ENCODE peak calls at places on chromosomes 13 and 19, in eight cellular contexts. One of them, this sample, is unnamed.
A peak's percentile ranks its signal among the peaks of the same experiment; 100 is the strongest.

GRCh38 chr19:3494051-3494450 is 6.4 kb downstream of the DOHH start:
- DNase-seq in naive thymus-derived CD4-positive, alpha-beta T cell: no peak
- DNase-seq in NCI-H774: no peak
- DNase-seq in HAP-1: no peak
- DNase-seq in ACHN: no peak
- DNase-seq in tibial nerve: no peak
- DNase-seq in activated T-helper 1 cell treated with anti-CD3 and anti-CD28 coated beads, Interleukin-12 subunit alpha, Interleukin-12 subunit beta, Interleukin-2, Interleukin-4 antibody, amounts not matched to agents 30 ng/mL and 10 ng/mL and 1 ng/mL, durations not matched to agents 14 hours and 24 hours and 36 hours: no peak
- DNase-seq in right cardiac atrium: peak; percentile 65
- DNase-seq in this sample: no peak

GRCh38 chr19:42370068-42370520 is 20.0 kb downstream of the CNFN start:
- DNase-seq in naive thymus-derived CD4-positive, alpha-beta T cell: no peak
- DNase-seq in NCI-H774: peak; percentile 26
- DNase-seq in HAP-1: no peak
- DNase-seq in ACHN: no peak
- DNase-seq in tibial nerve: no peak
- DNase-seq in activated T-helper 1 cell treated with anti-CD3 and anti-CD28 coated beads, Interleukin-12 subunit alpha, Interleukin-12 subunit beta, Interleukin-2, Interleukin-4 antibody, amounts not matched to agents 30 ng/mL and 10 ng/mL and 1 ng/mL, durations not matched to agents 14 hours and 24 hours and 36 hours: no peak
- DNase-seq in right cardiac atrium: no peak
- DNase-seq in this sample: no peak

GRCh38 chr19:58338825-58339558 is 12.2 kb downstream of the ZSCAN22 start:
- DNase-seq in naive thymus-derived CD4-positive, alpha-beta T cell: no peak
- DNase-seq in NCI-H774: no peak
- DNase-seq in HAP-1: no peak
- DNase-seq in ACHN: no peak
- DNase-seq in tibial nerve: no peak
- DNase-seq in activated T-helper 1 cell treated with anti-CD3 and anti-CD28 coated beads, Interleukin-12 subunit alpha, Interleukin-12 subunit beta, Interleukin-2, Interleukin-4 antibody, amounts not matched to agents 30 ng/mL and 10 ng/mL and 1 ng/mL, durations not matched to agents 14 hours and 24 hours and 36 hours: no peak
- DNase-seq in right cardiac atrium: no peak
- DNase-seq in this sample: no peak

GRCh38 chr13:61078976-61079770 is 336.5 kb downstream of the PCDH20 start:
- DNase-seq in naive thymus-derived CD4-positive, alpha-beta T cell: no peak
- DNase-seq in NCI-H774: no peak
- DNase-seq in HAP-1: no peak
- DNase-seq in ACHN: no peak
- DNase-seq in tibial nerve: no peak
- DNase-seq in activated T-helper 1 cell treated with anti-CD3 and anti-CD28 coated beads, Interleukin-12 subunit alpha, Interleukin-12 subunit beta, Interleukin-2, Interleukin-4 antibody, amounts not matched to agents 30 ng/mL and 10 ng/mL and 1 ng/mL, durations not matched to agents 14 hours and 24 hours and 36 hours: no peak
- DNase-seq in right cardiac atrium: no peak
- DNase-seq in this sample: no peak

GRCh38 chr13:58985845-58986244 is 1177.9 kb downstream of the DIAPH3 start:
- DNase-seq in naive thymus-derived CD4-positive, alpha-beta T cell: no peak
- DNase-seq in NCI-H774: no peak
- DNase-seq in HAP-1: no peak
- DNase-seq in ACHN: no peak
- DNase-seq in tibial nerve: no peak
- DNase-seq in activated T-helper 1 cell treated with anti-CD3 and anti-CD28 coated beads, Interleukin-12 subunit alpha, Interleukin-12 subunit beta, Interleukin-2, Interleukin-4 antibody, amounts not matched to agents 30 ng/mL and 10 ng/mL and 1 ng/mL, durations not matched to agents 14 hours and 24 hours and 36 hours: no peak
- DNase-seq in right cardiac atrium: peak; percentile 11
- DNase-seq in this sample: no peak

GRCh38 chr13:53782400-53783030 is 753.9 kb downstream of the OLFM4 start:
- DNase-seq in naive thymus-derived CD4-positive, alpha-beta T cell: no peak
- DNase-seq in NCI-H774: peak; percentile 62
- DNase-seq in HAP-1: peak; percentile 91
- DNase-seq in ACHN: peak; percentile 59
- DNase-seq in tibial nerve: peak; percentile 21
- DNase-seq in activated T-helper 1 cell treated with anti-CD3 and anti-CD28 coated beads, Interleukin-12 subunit alpha, Interleukin-12 subunit beta, Interleukin-2, Interleukin-4 antibody, amounts not matched to agents 30 ng/mL and 10 ng/mL and 1 ng/mL, durations not matched to agents 14 hours and 24 hours and 36 hours: peak; percentile 0
- DNase-seq in right cardiac atrium: no peak
- DNase-seq in this sample: peak; percentile 62

GRCh38 chr19:3115916-3116602 is 19.8 kb upstream of the GNA15 start:
- DNase-seq in naive thymus-derived CD4-positive, alpha-beta T cell: no peak
- DNase-seq in NCI-H774: no peak
- DNase-seq in HAP-1: no peak
- DNase-seq in ACHN: peak; percentile 23
- DNase-seq in tibial nerve: no peak
- DNase-seq in activated T-helper 1 cell treated with anti-CD3 and anti-CD28 coated beads, Interleukin-12 subunit alpha, Interleukin-12 subunit beta, Interleukin-2, Interleukin-4 antibody, amounts not matched to agents 30 ng/mL and 10 ng/mL and 1 ng/mL, durations not matched to agents 14 hours and 24 hours and 36 hours: no peak
- DNase-seq in right cardiac atrium: peak; percentile 52
- DNase-seq in this sample: no peak

GRCh38 chr13:30026093-30026492 is 175.7 kb upstream of the UBL3 start:
- DNase-seq in naive thymus-derived CD4-positive, alpha-beta T cell: no peak
- DNase-seq in NCI-H774: no peak
- DNase-seq in HAP-1: no peak
- DNase-seq in ACHN: no peak
- DNase-seq in tibial nerve: peak; percentile 14
- DNase-seq in activated T-helper 1 cell treated with anti-CD3 and anti-CD28 coated beads, Interleukin-12 subunit alpha, Interleukin-12 subunit beta, Interleukin-2, Interleukin-4 antibody, amounts not matched to agents 30 ng/mL and 10 ng/mL and 1 ng/mL, durations not matched to agents 14 hours and 24 hours and 36 hours: no peak
- DNase-seq in right cardiac atrium: no peak
- DNase-seq in this sample: peak; percentile 12

GRCh38 chr19:9711815-9712214 is 36.9 kb upstream of the ZNF562 start:
- DNase-seq in naive thymus-derived CD4-positive, alpha-beta T cell: no peak
- DNase-seq in NCI-H774: no peak
- DNase-seq in HAP-1: no peak
- DNase-seq in ACHN: no peak
- DNase-seq in tibial nerve: no peak
- DNase-seq in activated T-helper 1 cell treated with anti-CD3 and anti-CD28 coated beads, Interleukin-12 subunit alpha, Interleukin-12 subunit beta, Interleukin-2, Interleukin-4 antibody, amounts not matched to agents 30 ng/mL and 10 ng/mL and 1 ng/mL, durations not matched to agents 14 hours and 24 hours and 36 hours: no peak
- DNase-seq in right cardiac atrium: no peak
- DNase-seq in this sample: no peak

This sample was measured in cardiac muscle cell.